ENCODE peak calls at places on chromosomes 6 and 20, in five cellular contexts. One of them, this sample, is unnamed.

GRCh38 chr20:58990651-58991445 is 9.8 kb downstream of the NELFCD start:
- DNase-seq in AG04450: no peak
- DNase-seq in pancreas: no peak
- DNase-seq in RWPE1: no peak
- DNase-seq in neural progenitor cell: no peak
- DNase-seq in this sample: no peak

GRCh38 chr6:45663181-45664180 is 285.7 kb upstream of the SUPT3H start:
- DNase-seq in AG04450: no peak
- DNase-seq in pancreas: no peak
- DNase-seq in RWPE1: no peak
- DNase-seq in neural progenitor cell: peak
- DNase-seq in this sample: no peak

GRCh38 chr20:14334306-14334930 is 3.0 kb downstream of the FLRT3 start:
- DNase-seq in AG04450: peak
- DNase-seq in pancreas: peak
- DNase-seq in RWPE1: peak
- DNase-seq in neural progenitor cell: peak
- DNase-seq in this sample: peak

GRCh38 chr6:40923326-40923725 is 115.7 kb downstream of the UNC5CL start:
- DNase-seq in AG04450: no peak
- DNase-seq in pancreas: no peak
- DNase-seq in RWPE1: no peak
- DNase-seq in neural progenitor cell: peak
- DNase-seq in this sample: no peak

GRCh38 chr20:29497261-29497671 is 1760.2 kb upstream of the DEFB115 start:
- DNase-seq in AG04450: no peak
- DNase-seq in pancreas: no peak
- DNase-seq in RWPE1: no peak
- DNase-seq in neural progenitor cell: no peak
- DNase-seq in this sample: no peak

GRCh38 chr6:35970181-35970580 is 49.3 kb upstream of the SRPK1 start:
- DNase-seq in AG04450: no peak
- DNase-seq in pancreas: no peak
- DNase-seq in RWPE1: peak
- DNase-seq in neural progenitor cell: no peak
- DNase-seq in this sample: no peak

GRCh38 chr20:58570181-58570859 is 55.1 kb upstream of the APCDD1L start:
- DNase-seq in AG04450: no peak
- DNase-seq in pancreas: no peak
- DNase-seq in RWPE1: no peak
- DNase-seq in neural progenitor cell: no peak
- DNase-seq in this sample: no peak

GRCh38 chr6:92380803-92381601 is 1038.4 kb downstream of the EPHA7 start:
- DNase-seq in AG04450: no peak
- DNase-seq in pancreas: no peak
- DNase-seq in RWPE1: no peak
- DNase-seq in neural progenitor cell: no peak
- DNase-seq in this sample: no peak

GRCh38 chr6:37511910-37512399 is 12.3 kb upstream of the CCDC167 start:
- DNase-seq in AG04450: no peak
- DNase-seq in pancreas: no peak
- DNase-seq in RWPE1: no peak
- DNase-seq in neural progenitor cell: peak
- DNase-seq in this sample: no peak

GRCh38 chr6:22146581-22147468 is 150.0 kb downstream of the PRL start:
- DNase-seq in AG04450: no peak
- DNase-seq in pancreas: peak
- DNase-seq in RWPE1: no peak
- DNase-seq in neural progenitor cell: no peak
- DNase-seq in this sample: no peak

GRCh38 chr6:169807699-169808607 is 56.5 kb downstream of the ERMARD start:
- DNase-seq in AG04450: no peak
- DNase-seq in pancreas: no peak
- DNase-seq in RWPE1: no peak
- DNase-seq in neural progenitor cell: no peak
- DNase-seq in this sample: no peak

GRCh38 chr6:68038815-68039408 is 596.2 kb upstream of the ADGRB3 start:
- DNase-seq in AG04450: no peak
- DNase-seq in pancreas: no peak
- DNase-seq in RWPE1: no peak
- DNase-seq in neural progenitor cell: no peak
- DNase-seq in this sample: peak

GRCh38 chr6:111416529-111416928 is 66.5 kb downstream of the REV3L start:
- DNase-seq in AG04450: no peak
- DNase-seq in pancreas: no peak
- DNase-seq in RWPE1: no peak
- DNase-seq in neural progenitor cell: no peak
- DNase-seq in this sample: no peak

GRCh38 chr6:116465246-116465645 is 4.1 kb downstream of the CALHM6 start:
- DNase-seq in AG04450: no peak
- DNase-seq in pancreas: no peak
- DNase-seq in RWPE1: no peak
- DNase-seq in neural progenitor cell: no peak
- DNase-seq in this sample: no peak

GRCh38 chr20:52078289-52078688 is 113.3 kb downstream of the ZFP64 start:
- DNase-seq in AG04450: no peak
- DNase-seq in pancreas: no peak
- DNase-seq in RWPE1: no peak
- DNase-seq in neural progenitor cell: no peak
- DNase-seq in this sample: no peak

GRCh38 chr6:113405326-113406050 is 451.7 kb upstream of the MARCKS start:
- DNase-seq in AG04450: no peak
- DNase-seq in pancreas: no peak
- DNase-seq in RWPE1: no peak
- DNase-seq in neural progenitor cell: no peak
- DNase-seq in this sample: no peak
- H3K27ac ChIP-seq in AG04450: no peak
- H3K27ac ChIP-seq in pancreas: no peak
- H3K27ac ChIP-seq in RWPE1: no peak
- H3K27ac ChIP-seq in neural progenitor cell: no peak
- H3K27ac ChIP-seq in this sample: no peak

GRCh38 chr20:34256629-34257124 is 15.5 kb downstream of the ASIP start:
- DNase-seq in AG04450: no peak
- DNase-seq in pancreas: no peak
- DNase-seq in RWPE1: no peak
- DNase-seq in neural progenitor cell: no peak
- DNase-seq in this sample: no peak
- H3K27ac ChIP-seq in AG04450: no peak
- H3K27ac ChIP-seq in pancreas: no peak
- H3K27ac ChIP-seq in RWPE1: no peak
- H3K27ac ChIP-seq in neural progenitor cell: no peak
- H3K27ac ChIP-seq in this sample: no peak

DNA sequence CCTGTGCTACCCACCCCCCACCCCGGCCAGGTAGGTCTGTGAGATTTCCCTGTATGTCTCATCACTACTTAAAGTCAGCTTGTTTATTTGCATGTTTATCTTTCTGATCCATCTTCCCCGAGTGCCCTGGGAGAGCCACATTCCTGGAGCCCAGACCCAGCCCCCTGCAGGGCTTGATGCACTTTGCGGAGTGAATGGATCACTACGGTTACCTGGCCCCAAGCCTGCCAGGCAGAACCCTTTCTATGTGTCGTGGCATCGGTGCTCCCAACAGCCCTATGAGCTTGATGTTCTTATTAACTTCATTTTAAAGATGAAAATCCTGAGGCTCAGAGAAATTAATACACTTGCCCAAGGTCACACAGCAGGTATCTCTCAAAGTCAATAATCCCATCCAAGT is 13.6 kb upstream of the SLCO4A1 start:
- DNase-seq in AG04450: no peak
- DNase-seq in pancreas: no peak
- DNase-seq in RWPE1: no peak
- DNase-seq in neural progenitor cell: no peak
- DNase-seq in this sample: no peak
- H3K27ac ChIP-seq in AG04450: no peak
- H3K27ac ChIP-seq in pancreas: no peak
- H3K27ac ChIP-seq in RWPE1: peak
- H3K27ac ChIP-seq in neural progenitor cell: no peak
- H3K27ac ChIP-seq in this sample: no peak

GRCh38 chr20:46361811-46362210 is 44.6 kb downstream of the ELMO2 start:
- DNase-seq in AG04450: no peak
- DNase-seq in pancreas: no peak
- DNase-seq in RWPE1: no peak
- DNase-seq in neural progenitor cell: no peak
- DNase-seq in this sample: no peak
- H3K27ac ChIP-seq in AG04450: no peak
- H3K27ac ChIP-seq in pancreas: no peak
- H3K27ac ChIP-seq in RWPE1: peak
- H3K27ac ChIP-seq in neural progenitor cell: no peak
- H3K27ac ChIP-seq in this sample: no peak

DNA sequence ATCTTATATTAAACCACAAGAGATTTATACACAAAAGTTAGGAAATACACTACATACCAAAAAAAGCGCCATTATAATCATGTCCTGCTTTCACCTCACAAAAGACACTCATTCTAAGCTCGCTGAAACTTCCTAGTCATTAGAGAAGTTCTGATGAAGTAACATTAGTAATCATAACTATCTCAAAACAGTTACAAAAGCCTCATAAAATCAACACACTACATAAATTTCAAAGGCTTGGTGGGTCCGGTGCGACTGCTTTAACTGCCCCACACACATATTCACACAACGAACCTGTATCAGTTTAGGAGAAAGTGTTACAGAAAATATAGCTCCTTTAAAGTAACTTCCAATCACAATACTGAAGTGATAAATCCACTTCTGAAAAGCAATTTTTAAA is 1.9 kb downstream of the PHIP start:
- DNase-seq in AG04450: no peak
- DNase-seq in pancreas: no peak
- DNase-seq in RWPE1: no peak
- DNase-seq in neural progenitor cell: no peak
- DNase-seq in this sample: no peak
- H3K27ac ChIP-seq in AG04450: peak
- H3K27ac ChIP-seq in pancreas: no peak
- H3K27ac ChIP-seq in RWPE1: no peak
- H3K27ac ChIP-seq in neural progenitor cell: peak
- H3K27ac ChIP-seq in this sample: no peak

DNA sequence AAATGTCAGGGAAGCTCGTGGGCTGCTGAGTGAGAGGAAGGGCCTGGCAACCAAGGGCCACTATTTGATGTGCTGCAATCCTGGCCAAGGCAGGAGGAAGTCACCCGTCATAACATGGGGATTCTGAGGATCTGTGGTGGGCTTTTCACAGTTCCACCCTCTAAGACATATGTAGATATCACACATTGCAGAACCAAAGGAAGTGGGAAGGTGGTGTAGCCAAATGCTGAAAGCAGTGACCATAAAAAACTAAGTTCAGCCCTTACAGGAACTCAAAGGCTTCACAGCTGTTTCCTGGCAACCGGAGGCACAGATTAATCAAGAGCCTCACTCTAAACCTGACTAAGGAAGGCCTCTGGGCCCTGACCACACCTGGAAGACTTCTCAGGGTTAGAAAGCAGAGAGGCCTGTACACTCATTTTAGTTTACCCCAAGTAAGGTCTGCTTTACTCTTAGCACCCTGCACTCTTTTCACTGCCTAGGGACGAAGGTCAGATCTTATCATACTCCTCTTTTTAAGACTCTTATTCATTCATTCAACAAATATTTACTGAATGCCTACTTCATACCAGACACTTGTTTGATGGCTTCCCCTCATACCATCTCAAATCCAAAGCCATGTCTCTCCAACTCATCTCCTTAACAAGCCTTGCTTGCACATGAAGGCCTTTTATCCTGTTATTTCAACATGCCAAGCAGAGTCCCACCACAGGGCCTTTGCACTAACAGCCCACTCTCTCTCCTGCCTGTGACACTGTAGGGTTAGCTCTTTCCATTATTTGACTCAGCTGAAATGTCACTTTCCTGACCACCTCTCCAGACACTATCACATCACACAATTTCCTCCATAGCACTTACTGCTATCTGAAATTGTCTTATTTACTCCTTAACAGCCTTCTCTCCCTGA is 2.6 kb downstream of the UBE2V1 start:
- DNase-seq in AG04450: no peak
- DNase-seq in pancreas: peak
- DNase-seq in RWPE1: no peak
- DNase-seq in neural progenitor cell: no peak
- DNase-seq in this sample: no peak
- H3K27ac ChIP-seq in AG04450: no peak
- H3K27ac ChIP-seq in pancreas: peak
- H3K27ac ChIP-seq in RWPE1: peak
- H3K27ac ChIP-seq in neural progenitor cell: no peak
- H3K27ac ChIP-seq in this sample: no peak

GRCh38 chr6:107616776-107617175 is 126.9 kb downstream of the SOBP start:
- DNase-seq in AG04450: no peak
- DNase-seq in pancreas: no peak
- DNase-seq in RWPE1: no peak
- DNase-seq in neural progenitor cell: peak
- DNase-seq in this sample: no peak
- H3K27ac ChIP-seq in AG04450: no peak
- H3K27ac ChIP-seq in pancreas: no peak
- H3K27ac ChIP-seq in RWPE1: no peak
- H3K27ac ChIP-seq in neural progenitor cell: no peak
- H3K27ac ChIP-seq in this sample: no peak

This sample was measured in iPS DF 6.9.